ENCODE peak calls at places on chromosomes 6 and 20, in nine cellular contexts. I is upper lobe of left lung, Y is ovary, Q is cardiac fibroblast, L is stomach, K is right cardiac atrium, X is brain microvascular endothelial cell, E is lower leg skin, T is pancreas. M is an unnamed sample.

GRCh38 chr6:31794294-31794865 is 1.2 kb downstream of the VARS1 start:
- DNase-seq in Y (no peak), T (no peak), E (no peak), Q (peak), X (peak), L (no peak), I (no peak), K (no peak), M (no peak)

GRCh38 chr6:83151114-83151513 is 42.0 kb downstream of the PGM3 start:
- DNase-seq in X (no peak), K (no peak), L (no peak), Y (no peak), T (no peak), E (no peak), Q (peak), I (no peak), M (peak)

GRCh38 chr20:43911066-43911465 is 3.6 kb upstream of the TOX2 start:
- DNase-seq in K (no peak), Y (no peak), I (no peak), Q (peak), E (no peak), T (no peak), X (peak), L (no peak), M (peak)

GRCh38 chr20:58102744-58103516 is 125.5 kb downstream of the ANKRD60 start:
- DNase-seq in E (no peak), T (no peak), X (no peak), K (no peak), L (no peak), Y (no peak), I (no peak), Q (no peak), M (no peak)

GRCh38 chr6:48962041-48962440 is 501.0 kb downstream of the MMUT start:
- DNase-seq in X (no peak), I (no peak), Q (no peak), K (no peak), E (no peak), T (no peak), Y (no peak), L (no peak), M (no peak)

GRCh38 chr6:118216751-118217150 is 309.7 kb downstream of the SLC35F1 start:
- DNase-seq in Y (no peak), I (no peak), X (no peak), L (no peak), E (no peak), K (no peak), T (no peak), Q (no peak), M (peak)

GRCh38 chr6:107491059-107491609 is 1.2 kb downstream of the SOBP start:
- DNase-seq in K (peak), Y (peak), L (peak), I (peak), X (no peak), E (no peak), T (peak), Q (peak), M (no peak)

GRCh38 chr20:7656662-7657061 is 283.6 kb downstream of the HAO1 start:
- DNase-seq in Y (no peak), Q (no peak), T (no peak), K (no peak), E (no peak), I (no peak), L (no peak), X (no peak), M (no peak)

GRCh38 chr6:1461207-1461606 is 71.8 kb downstream of the FOXF2 start:
- DNase-seq in L (no peak), Y (no peak), K (no peak), X (peak), T (no peak), I (no peak), Q (peak), E (no peak), M (no peak)

GRCh38 chr6:161066511-161066910 is 74.9 kb downstream of the MAP3K4 start:
- DNase-seq in T (no peak), Y (no peak), E (no peak), I (no peak), L (no peak), Q (no peak), X (no peak), K (no peak), M (no peak)

GRCh38 chr6:7154341-7155139 is 46.8 kb downstream of the RREB1 start:
- DNase-seq in Q (no peak), I (no peak), E (peak), X (no peak), Y (no peak), L (no peak), T (no peak), K (no peak), M (no peak)

GRCh38 chr20:51233345-51233744 is 210.4 kb upstream of the KCNG1 start:
- DNase-seq in Y (no peak), X (no peak), K (no peak), L (no peak), T (no peak), I (no peak), Q (no peak), E (no peak), M (no peak)

GRCh38 chr6:41638002-41638800 is at the start of gene MDFI:
- DNase-seq in L (no peak), Q (peak), E (no peak), X (no peak), K (peak), I (no peak), Y (peak), T (no peak), M (no peak)

GRCh38 chr20:50256577-50256976 is 65.9 kb downstream of the CEBPB start:
- DNase-seq in E (no peak), L (no peak), Y (no peak), T (no peak), I (no peak), K (no peak), X (no peak), Q (no peak), M (no peak)

GRCh38 chr6:149903938-149904611 is 6.2 kb upstream of the RAET1E start:
- DNase-seq in E (no peak), I (no peak), X (no peak), Y (no peak), K (no peak), T (no peak), Q (no peak), L (no peak), M (no peak)

GRCh38 chr6:53703047-53703446 is 37.5 kb upstream of the KLHL31 start:
- DNase-seq in T (no peak), X (no peak), I (no peak), Y (no peak), Q (no peak), K (no peak), L (no peak), E (no peak), M (no peak)

GRCh38 chr6:26205625-26206574 is 118.7 kb downstream of the HFE start:
- DNase-seq in Y (no peak), X (peak), K (no peak), T (no peak), I (no peak), L (no peak), E (no peak), Q (peak), M (no peak)

GRCh38 chr6:117911660-117912059 is 4.6 kb downstream of the SLC35F1 start:
- DNase-seq in K (no peak), T (no peak), E (no peak), Y (no peak), I (no peak), X (no peak), L (no peak), Q (no peak), M (no peak)

GRCh38 chr6:6007311-6008113 is 787 bp upstream of the NRN1 start:
- DNase-seq in Q (no peak), E (no peak), L (no peak), Y (no peak), T (no peak), I (no peak), X (peak), K (peak), M (peak)

GRCh38 chr6:73028893-73029450 is 196.3 kb downstream of the KHDC1L start:
- DNase-seq in E (no peak), K (no peak), I (no peak), Y (no peak), L (no peak), X (no peak), T (no peak), Q (peak), M (no peak)

GRCh38 chr20:44393608-44394519 is 38.4 kb downstream of the HNF4A start:
- DNase-seq in L (no peak), I (no peak), Q (no peak), X (no peak), E (no peak), Y (no peak), K (no peak), T (no peak), M (no peak)

GRCh38 chr6:127013865-127014264 is 104.6 kb upstream of the RSPO3 start:
- DNase-seq in I (no peak), K (no peak), X (no peak), L (no peak), E (no peak), T (no peak), Q (no peak), Y (no peak), M (no peak)

GRCh38 chr20:20491110-20491783 is 123.3 kb downstream of the INSM1 start:
- DNase-seq in K (no peak), L (no peak), X (no peak), E (no peak), Q (peak), I (no peak), Y (no peak), T (no peak), M (no peak)

GRCh38 chr20:7858851-7859250 is 81.4 kb downstream of the HAO1 start:
- DNase-seq in K (no peak), T (no peak), E (no peak), X (no peak), Q (no peak), L (no peak), I (no peak), Y (no peak), M (no peak)

GRCh38 chr6:42190784-42191183 is 4.0 kb downstream of the GUCA1B start:
- DNase-seq in I (no peak), E (no peak), X (peak), Y (no peak), Q (peak), T (peak), K (no peak), L (no peak), M (peak)

GRCh38 chr6:106434530-106434929 is 74.0 kb downstream of the CRYBG1 start:
- DNase-seq in E (no peak), T (no peak), Q (no peak), L (no peak), K (no peak), X (no peak), Y (no peak), I (no peak), M (no peak)

GRCh38 chr6:30167101-30167500 is 3.8 kb downstream of the TRIM15 start:
- DNase-seq in T (no peak), I (no peak), L (no peak), Q (no peak), X (no peak), E (no peak), Y (no peak), K (no peak), M (no peak)

GRCh38 chr6:163438298-163438939 is 23.9 kb downstream of the QKI start:
- DNase-seq in T (no peak), Q (no peak), I (no peak), X (peak), L (no peak), E (no peak), Y (no peak), K (no peak), M (no peak)

GRCh38 chr6:17470209-17470952 is 77.0 kb downstream of the CAP2 start:
- DNase-seq in I (no peak), Y (no peak), L (no peak), K (no peak), E (no peak), Q (peak), X (no peak), T (no peak), M (peak)

GRCh38 chr20:59575653-59576052 is 28.7 kb upstream of the PHACTR3 start:
- DNase-seq in K (no peak), X (no peak), T (no peak), Q (no peak), L (no peak), Y (no peak), E (no peak), I (no peak), M (no peak)

GRCh38 chr6:24125980-24126379 is at the start of gene NRSN1:
- DNase-seq in Q (no peak), K (peak), E (no peak), I (no peak), T (peak), L (no peak), Y (no peak), X (no peak), M (no peak)

GRCh38 chr20:54474866-54475265 is 527 bp upstream of the DOK5 start:
- DNase-seq in X (no peak), I (no peak), T (no peak), E (no peak), Y (no peak), K (no peak), Q (no peak), L (no peak), M (no peak)
- H3K4me3 ChIP-seq in X (peak), I (peak), T (peak), E (no peak), Y (peak), K (peak), Q (peak), L (peak), M (no peak)

GRCh38 chr20:23199356-23199755 is 113.2 kb upstream of the CD93 start:
- DNase-seq in K (no peak), L (no peak), E (no peak), T (no peak), X (no peak), Q (no peak), I (no peak), Y (no peak), M (no peak)

GRCh38 chr20:23201658-23202057 is 115.5 kb upstream of the CD93 start:
- DNase-seq in I (no peak), X (no peak), Y (no peak), K (no peak), L (no peak), E (no peak), Q (no peak), T (no peak), M (no peak)

GRCh38 chr20:23198815-23199214 is 112.7 kb upstream of the CD93 start:
- DNase-seq in X (no peak), Q (no peak), Y (no peak), K (no peak), L (no peak), I (no peak), T (no peak), E (no peak), M (no peak)

GRCh38 chr20:23200914-23201313 is 114.8 kb upstream of the CD93 start:
- DNase-seq in K (peak), X (peak), Q (peak), E (no peak), L (peak), I (peak), T (no peak), Y (no peak), M (no peak)

GRCh38 chr20:23200413-23200812 is 114.3 kb upstream of the CD93 start:
- DNase-seq in T (no peak), X (no peak), K (no peak), Y (no peak), I (no peak), E (no peak), L (no peak), Q (no peak), M (no peak)
- H3K4me3 ChIP-seq in T (no peak), X (no peak), K (no peak), Y (no peak), I (no peak), E (no peak), L (no peak), Q (no peak), M (no peak)

GRCh38 chr20:62475027-62475818 is 572 bp downstream of the GATA5 start:
- DNase-seq in Q (no peak), Y (no peak), L (no peak), X (no peak), K (peak), E (no peak), I (no peak), T (no peak), M (no peak)

GRCh38 chr20:62476074-62476838 is 461 bp upstream of the GATA5 start:
- DNase-seq in K (peak), L (peak), I (no peak), E (no peak), Q (no peak), X (no peak), T (no peak), Y (no peak), M (peak)

GRCh38 chr20:62474585-62475026 is 1.2 kb downstream of the GATA5 start:
- DNase-seq in E (no peak), K (no peak), T (no peak), X (no peak), L (no peak), Q (no peak), I (no peak), Y (no peak), M (no peak)

GRCh38 chr20:62473717-62474584 is 1.8 kb downstream of the GATA5 start:
- DNase-seq in T (no peak), Q (no peak), X (no peak), L (no peak), K (no peak), Y (no peak), I (no peak), E (no peak), M (no peak)

DNA sequence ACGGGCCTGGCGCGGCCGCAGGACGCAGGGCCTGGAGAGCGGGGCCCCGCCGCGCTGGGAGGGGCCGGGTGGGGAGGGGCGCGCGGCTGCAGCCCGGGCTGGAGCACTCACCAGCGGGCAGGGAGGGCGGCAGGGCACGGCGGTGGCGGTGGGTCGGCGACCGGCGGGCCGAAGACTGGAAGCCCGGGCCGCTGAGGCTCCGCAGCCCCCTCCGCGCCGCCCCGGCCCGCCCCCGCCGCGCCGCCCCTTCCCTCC is at the start of gene GATA5:
- DNase-seq in Y (no peak), T (no peak), E (no peak), K (no peak), X (no peak), L (no peak), I (no peak), Q (no peak), M (no peak)
- H3K4me3 ChIP-seq in Y (peak), T (peak), E (no peak), K (peak), X (no peak), L (peak), I (peak), Q (peak), M (peak)

GRCh38 chr20:25745738-25746137 is 49.1 kb upstream of the ZNF337 start:
- DNase-seq in L (no peak), Y (no peak), K (no peak), E (no peak), X (no peak), I (no peak), T (no peak), Q (no peak), M (no peak)

GRCh38 chr20:25749667-25750066 is 53.0 kb upstream of the ZNF337 start:
- DNase-seq in K (no peak), I (no peak), Y (no peak), L (no peak), T (no peak), X (no peak), Q (no peak), E (no peak), M (no peak)

GRCh38 chr20:25745100-25745499 is 48.4 kb upstream of the ZNF337 start:
- DNase-seq in Q (no peak), E (no peak), K (no peak), T (no peak), L (no peak), I (no peak), X (no peak), Y (no peak), M (no peak)

GRCh38 chr20:25750765-25751696 is 54.4 kb upstream of the ZNF337 start:
- DNase-seq in I (peak), E (no peak), L (peak), T (peak), Q (peak), X (peak), Y (peak), K (peak), M (peak)

DNA sequence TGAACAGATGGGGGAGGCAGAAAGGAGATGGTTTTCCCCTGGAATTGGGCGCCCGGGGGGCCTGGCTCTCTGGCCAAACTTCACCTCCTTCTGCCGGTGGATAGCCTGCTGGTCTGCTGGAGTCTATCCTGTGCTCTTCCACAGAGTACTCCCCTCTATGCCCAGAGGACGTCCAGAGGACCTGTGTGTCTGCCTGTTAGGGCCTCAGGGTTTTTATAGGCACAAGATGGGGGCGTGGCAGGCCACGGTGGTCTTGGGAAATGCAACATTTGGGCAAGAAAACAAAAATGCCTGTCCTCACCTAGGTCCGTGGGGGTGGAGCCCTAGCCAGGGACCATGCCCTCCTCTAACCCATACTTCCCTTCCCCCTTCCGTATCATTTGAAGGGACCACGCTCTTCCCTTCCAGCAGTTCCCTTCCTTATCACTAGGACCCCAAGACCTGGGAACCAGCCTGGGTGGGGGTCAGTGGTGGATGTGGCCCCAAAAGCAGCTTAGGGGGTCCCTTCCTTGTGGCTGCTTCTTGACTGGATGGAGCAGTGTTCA is 53.6 kb upstream of the ZNF337 start:
- DNase-seq in Y (peak), L (no peak), I (no peak), T (no peak), K (no peak), Q (no peak), E (no peak), X (no peak), M (no peak)
- H3K4me3 ChIP-seq in Y (peak), L (peak), I (peak), T (peak), K (peak), Q (peak), E (no peak), X (no peak), M (peak)

GRCh38 chr6:85516168-85516567 is 66.3 kb downstream of the NT5E start:
- DNase-seq in Y (no peak), K (no peak), E (no peak), Q (peak), X (no peak), I (no peak), T (no peak), L (no peak), M (no peak)
- H3K4me3 ChIP-seq in Y (no peak), K (no peak), E (no peak), Q (no peak), X (no peak), I (no peak), T (no peak), L (no peak), M (no peak)

DNA sequence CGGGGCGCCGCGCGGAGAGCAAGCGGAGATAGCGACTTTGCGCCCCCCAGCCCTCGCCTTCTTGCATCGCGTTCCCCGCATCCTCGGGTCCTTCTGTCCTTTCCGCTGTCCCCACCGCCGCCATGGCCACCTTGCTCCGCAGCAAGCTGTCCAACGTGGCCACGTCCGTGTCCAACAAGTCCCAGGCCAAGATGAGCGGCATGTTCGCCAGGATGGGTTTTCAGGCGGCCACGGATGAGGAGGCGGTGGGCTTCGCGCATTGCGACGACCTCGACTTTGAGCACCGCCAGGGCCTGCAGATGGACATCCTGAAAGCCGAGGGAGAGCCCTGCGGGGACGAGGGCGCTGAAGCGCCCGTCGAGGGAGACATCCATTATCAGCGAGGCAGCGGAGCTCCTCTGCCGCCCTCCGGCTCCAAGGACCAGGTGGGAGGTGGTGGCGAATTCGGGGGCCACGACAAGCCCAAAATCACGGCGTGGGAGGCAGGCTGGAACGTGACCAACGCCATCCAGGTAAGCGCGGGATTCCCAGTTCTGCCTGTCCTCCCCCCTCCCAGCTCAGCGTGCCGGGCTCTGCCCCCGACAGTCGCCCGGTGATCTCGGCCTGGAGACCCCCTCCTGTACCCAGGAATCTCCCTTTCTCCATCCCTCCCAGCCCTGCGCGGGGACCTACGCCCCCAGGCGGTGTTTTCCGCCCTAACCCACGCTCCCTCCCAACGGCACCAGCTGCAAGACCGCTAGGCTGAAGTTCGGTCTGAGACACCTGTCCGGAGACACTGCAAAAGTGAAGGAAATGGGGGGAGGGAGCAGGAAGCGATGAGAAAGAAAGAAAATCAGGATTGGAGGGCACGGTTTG is 544 bp downstream of the SLC32A1 start:
- DNase-seq in Y (no peak), K (no peak), T (no peak), I (no peak), L (no peak), X (no peak), E (no peak), Q (no peak), M (no peak)
- H3K4me3 ChIP-seq in Y (no peak), K (no peak), T (no peak), I (no peak), L (no peak), X (no peak), E (no peak), Q (no peak), M (no peak)